ENCODE peak calls at places on chromosomes 3 and 15, in four cellular contexts. K, S, D and L are unnamed samples.

GRCh38 chr3:25365636-25366035 is 62.4 kb upstream of the RARB start:
- DNase-seq in K (no peak), S (no peak), D (no peak), L (no peak)

GRCh38 chr3:154193174-154193573 is 72.0 kb downstream of the ARHGEF26 start:
- DNase-seq in K (no peak), S (no peak), D (no peak), L (no peak)

GRCh38 chr3:30401971-30402370 is 204.4 kb upstream of the TGFBR2 start:
- DNase-seq in K (no peak), S (no peak), D (no peak), L (peak)

GRCh38 chr15:85327820-85328219 is 52.6 kb upstream of the AKAP13 start:
- DNase-seq in K (no peak), S (no peak), D (no peak), L (no peak)

GRCh38 chr3:126129408-126129891 is 45.5 kb upstream of the SLC41A3 start:
- DNase-seq in K (no peak), S (no peak), D (no peak), L (no peak)

GRCh38 chr3:71926690-71927089 is 141.7 kb upstream of the PROK2 start:
- DNase-seq in K (no peak), S (no peak), D (no peak), L (no peak)

GRCh38 chr3:66237551-66237950 is 16.8 kb downstream of the SLC25A26 start:
- DNase-seq in K (no peak), S (no peak), D (no peak), L (no peak)

GRCh38 chr3:40497288-40497687 is 8.6 kb upstream of the ZNF620 start:
- DNase-seq in K (no peak), S (no peak), D (no peak), L (no peak)

GRCh38 chr3:51982352-51982837 is 940 bp upstream of the ACY1 start:
- DNase-seq in K (peak), S (peak), D (peak), L (peak)

GRCh38 chr3:136735103-136735502 is 17.1 kb downstream of the STAG1 start:
- DNase-seq in K (no peak), S (no peak), D (no peak), L (no peak)

GRCh38 chr3:196711838-196712513 is at the start of the genes CEP19 and PIGX:
- DNase-seq in K (peak), S (peak), D (peak), L (peak)

GRCh38 chr15:98231696-98232440 is 271.4 kb downstream of the ARRDC4 start:
- DNase-seq in K (no peak), S (no peak), D (no peak), L (no peak)

GRCh38 chr15:31108836-31109235 is 7.3 kb upstream of the TRPM1 start:
- DNase-seq in K (no peak), S (no peak), D (no peak), L (no peak)

GRCh38 chr3:114319453-114319852 is 25.6 kb downstream of the TIGIT start:
- DNase-seq in K (peak), S (no peak), D (no peak), L (peak)

GRCh38 chr15:44397869-44398268 is 29.6 kb upstream of the CTDSPL2 start:
- DNase-seq in K (no peak), S (no peak), D (no peak), L (no peak)

GRCh38 chr3:4885322-4885721 is 93.9 kb upstream of the BHLHE40 start:
- DNase-seq in K (no peak), S (no peak), D (no peak), L (no peak)

GRCh38 chr3:16697437-16698258 is 92.4 kb upstream of the DAZL start:
- DNase-seq in K (no peak), S (peak), D (no peak), L (no peak)

GRCh38 chr3:197022405-197023231 is 7.0 kb downstream of the MELTF start:
- DNase-seq in K (no peak), S (peak), D (peak), L (peak)